ENCODE peak calls at places on chromosomes 11 and 22, in six cellular contexts. S is Peyer's patch, U is tibial nerve, H is K562, X is right lobe of liver, O is thyroid gland. N is an unnamed sample.

GRCh38 chr11:3956748-3957147 is 101.3 kb downstream of the STIM1 start:
- DNase-seq in S (no peak), U (no peak), H (no peak), X (no peak), O (no peak), N (no peak)

GRCh38 chr11:117072517-117073218 is 25.6 kb downstream of the SIK3 start:
- DNase-seq in S (no peak), U (no peak), H (peak; percentile 49), X (no peak), O (no peak), N (no peak)

GRCh38 chr11:86484164-86484794 is 109.6 kb downstream of the CCDC81 start:
- DNase-seq in S (no peak), U (peak; percentile 52), H (peak; percentile 66), X (no peak), O (no peak), N (no peak)

GRCh38 chr11:8834379-8834778 is 76.6 kb upstream of the AKIP1 start:
- DNase-seq in S (no peak), U (no peak), H (no peak), X (peak; percentile 9), O (no peak), N (no peak)

GRCh38 chr22:37647928-37648327 is 8.5 kb downstream of the SH3BP1 start:
- DNase-seq in S (no peak), U (no peak), H (no peak), X (no peak), O (no peak), N (peak; percentile 54)

GRCh38 chr22:31734512-31734911 is 15.4 kb downstream of the PRR14L start:
- DNase-seq in S (no peak), U (no peak), H (no peak), X (no peak), O (no peak), N (no peak)

GRCh38 chr11:130070109-130070828 is 575 bp downstream of the APLP2 start:
- DNase-seq in S (peak; percentile 44), U (no peak), H (peak; percentile 50), X (peak; percentile 62), O (peak; percentile 51), N (peak; percentile 60)

GRCh38 chr11:40388097-40388818 is 1071.2 kb downstream of the LRRC4C start:
- DNase-seq in S (no peak), U (no peak), H (no peak), X (no peak), O (no peak), N (no peak)

GRCh38 chr11:33700425-33701271 is at the start of gene C11orf91:
- DNase-seq in S (peak; percentile 96), U (peak; percentile 95), H (peak; percentile 95), X (peak; percentile 97), O (peak; percentile 94), N (peak; percentile 97)
- TF ChIP-seq POLR2A in S (peak; percentile 48), U (peak; percentile 70), H (no peak), X (peak; percentile 66), O (peak; percentile 59), N (no peak)

DNA sequence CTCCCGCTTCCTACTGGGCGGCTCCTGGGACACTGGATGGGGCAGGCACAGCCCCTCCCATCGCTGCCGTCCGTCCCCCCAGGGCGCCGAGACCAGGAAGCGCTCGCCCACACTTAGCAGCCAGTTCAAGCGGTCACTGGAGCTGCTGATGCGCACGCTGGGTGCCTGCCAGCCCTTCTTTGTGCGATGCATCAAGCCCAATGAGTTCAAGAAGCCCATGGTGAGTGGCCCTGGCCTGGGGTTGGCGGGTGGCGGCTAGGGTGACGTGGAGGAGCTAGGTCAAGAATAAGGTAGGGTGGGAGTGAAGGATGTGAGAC is 44.6 kb downstream of the MYO7A start:
- DNase-seq in S (no peak), U (no peak), H (no peak), X (no peak), O (peak; percentile 24), N (no peak)
- H3K4me1 ChIP-seq in S (no peaks in the 10 kb centered on the region), U (no peaks in the 10 kb centered on the region), H (peaks cover 6% of the 10 kb centered on the region), X (peaks cover 27% of the 10 kb centered on the region), O (no peaks in the 10 kb centered on the region), N (no peaks in the 10 kb centered on the region)

DNA sequence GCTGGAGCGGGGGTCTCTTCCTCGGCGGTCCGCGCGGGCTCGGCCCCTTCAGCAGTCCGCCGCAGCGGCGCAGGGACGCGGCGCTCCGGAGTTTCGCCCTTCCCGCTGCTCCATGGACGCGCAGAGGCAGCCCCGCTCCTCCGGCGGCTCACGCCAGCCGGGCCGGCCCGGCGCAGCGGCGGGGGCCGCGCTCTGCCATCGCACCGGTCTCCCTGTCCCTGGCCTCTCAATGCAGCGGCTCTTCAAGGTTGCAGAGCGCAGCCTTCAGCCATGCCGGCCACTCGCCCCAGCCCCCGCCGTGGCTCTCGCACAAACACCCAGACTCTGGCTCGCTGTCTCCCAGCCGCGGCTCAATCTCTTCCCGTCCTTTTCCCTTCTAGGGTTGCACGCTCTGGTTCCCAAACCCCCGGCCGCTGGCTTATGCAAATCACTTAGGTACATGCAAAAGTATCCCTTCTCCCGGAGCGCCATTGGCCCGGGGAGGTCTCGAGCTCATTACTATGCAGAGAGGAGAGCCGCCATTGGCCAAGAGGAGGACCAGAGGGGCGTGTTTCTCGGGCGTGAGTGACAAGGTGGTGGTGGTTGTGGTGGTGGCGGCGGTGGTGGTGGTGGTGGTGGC is at the start of gene LGR4:
- DNase-seq in S (peak; percentile 85), U (peak; percentile 89), H (peak; percentile 93), X (peak; percentile 99), O (peak; percentile 98), N (peak; percentile 95)
- TF ChIP-seq POLR2A in S (peak; percentile 96), U (peak; percentile 45), H (peak; percentile 52), X (peak; percentile 95), O (peak; percentile 97), N (peak; percentile 71)

DNA sequence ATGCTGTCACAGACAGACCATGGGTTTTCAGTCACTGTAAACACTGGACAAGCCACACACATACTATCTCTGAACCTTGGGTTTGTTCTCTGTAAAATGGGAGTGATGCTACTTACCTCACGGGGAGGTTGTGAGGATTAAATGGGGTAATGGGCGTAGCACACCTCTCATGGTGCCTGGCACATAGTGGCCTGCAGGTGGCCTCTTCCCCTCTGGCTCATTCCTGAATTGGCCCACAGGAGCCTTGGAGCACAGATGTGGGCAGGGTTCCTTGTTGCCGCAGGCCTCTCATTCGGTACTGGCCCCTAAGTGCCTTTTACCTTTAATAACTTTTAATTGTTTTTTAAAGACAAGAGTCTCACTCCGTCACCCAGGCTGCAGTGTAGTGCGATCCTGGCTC is 11.7 kb downstream of the MICAL2 start:
- DNase-seq in S (no peak), U (no peak), H (no peak), X (no peak), O (no peak), N (no peak)
- H3K4me1 ChIP-seq in S (peaks cover 2% of the 10 kb centered on the region), U (peaks cover 15% of the 10 kb centered on the region), H (peaks cover 77% of the 10 kb centered on the region), X (no peaks in the 10 kb centered on the region), O (no peaks in the 10 kb centered on the region), N (peaks cover 45% of the 10 kb centered on the region)

GRCh38 chr11:83156150-83156995 is 558 bp upstream of the PCF11 start:
- DNase-seq in S (peak; percentile 99), U (peak; percentile 98), H (peak; percentile 97), X (peak; percentile 99), O (peak; percentile 99), N (peak; percentile 99)
- TF ChIP-seq POLR2A in S (peak; percentile 80), U (peak; percentile 95), H (peak; percentile 49), X (peak; percentile 49), O (peak; percentile 64), N (no peak)

GRCh38 chr11:65573391-65574146 is 1.2 kb downstream of the FAM89B start:
- DNase-seq in S (no peak), U (no peak), H (no peak), X (peak; percentile 73), O (no peak), N (no peak)

GRCh38 chr11:65574963-65575567 is 788 bp upstream of the EHBP1L1 start:
- DNase-seq in S (peak; percentile 45), U (no peak), H (peak; percentile 88), X (no peak), O (no peak), N (peak; percentile 73)

GRCh38 chr11:65572356-65573043 is at the start of gene FAM89B:
- DNase-seq in S (peak; percentile 95), U (peak; percentile 94), H (peak; percentile 84), X (peak; percentile 93), O (peak; percentile 94), N (peak; percentile 93)

GRCh38 chr11:65575568-65576231 is at the start of gene EHBP1L1:
- DNase-seq in S (peak; percentile 80), U (no peak), H (peak; percentile 93), X (no peak), O (peak; percentile 46), N (peak; percentile 80)

GRCh38 chr11:65574147-65574962 is 1.5 kb upstream of the EHBP1L1 start:
- DNase-seq in S (peak; percentile 84), U (peak; percentile 76), H (peak; percentile 95), X (peak; percentile 90), O (peak; percentile 78), N (peak; percentile 89)
- H3K4me1 ChIP-seq in S (peaks cover 44% of the 10 kb centered on the region), U (peaks cover 71% of the 10 kb centered on the region), H (peaks cover 58% of the 10 kb centered on the region), X (peaks cover 49% of the 10 kb centered on the region), O (peaks cover 43% of the 10 kb centered on the region), N (peaks cover 66% of the 10 kb centered on the region)

GRCh38 chr11:114250993-114251796 is 45.0 kb upstream of the NNMT start:
- DNase-seq in S (no peak), U (peak; percentile 79), H (peak; percentile 69), X (no peak), O (no peak), N (no peak)
- TF ChIP-seq POLR2A in S (no peak), U (no peak), H (no peak), X (no peak), O (no peak), N (no peak)

GRCh38 chr22:48443680-48444079 is 1384.0 kb downstream of the BRD1 start:
- DNase-seq in S (no peak), U (no peak), H (no peak), X (no peak), O (no peak), N (no peak)
- H3K4me1 ChIP-seq in S (no peaks in the 10 kb centered on the region), U (no peaks in the 10 kb centered on the region), H (no peaks in the 10 kb centered on the region), X (no peaks in the 10 kb centered on the region), O (no peaks in the 10 kb centered on the region), N (no peaks in the 10 kb centered on the region)

GRCh38 chr11:75536786-75537629 is 11.3 kb upstream of the GDPD5 start:
- DNase-seq in S (peak; percentile 40), U (no peak), H (peak; percentile 54), X (no peak), O (no peak), N (no peak)
- TF ChIP-seq POLR2A in S (no peak), U (no peak), H (peak; percentile 35), X (no peak), O (no peak), N (no peak)

DNA sequence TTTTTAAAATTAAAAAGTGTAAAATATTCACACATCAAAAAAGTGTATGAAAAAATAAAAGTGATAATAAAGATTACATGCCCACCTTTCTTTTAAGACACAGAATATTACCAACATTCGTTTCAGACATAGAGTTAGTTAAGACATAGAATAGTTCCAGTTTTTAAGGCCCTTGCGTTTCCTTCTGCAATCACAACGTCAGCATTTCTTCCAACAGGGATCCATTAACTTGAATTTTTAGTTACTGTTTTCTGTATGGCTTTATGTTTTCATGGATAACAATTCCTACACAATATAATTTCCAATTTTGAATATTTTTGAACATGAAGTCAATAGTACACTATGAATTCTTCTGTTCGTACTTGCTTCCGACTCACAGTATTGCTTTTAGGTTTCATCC is 170.8 kb upstream of the C11orf87 start:
- DNase-seq in S (no peak), U (no peak), H (no peak), X (no peak), O (no peak), N (no peak)
- H3K4me1 ChIP-seq in S (no peaks in the 10 kb centered on the region), U (no peaks in the 10 kb centered on the region), H (no peaks in the 10 kb centered on the region), X (no peaks in the 10 kb centered on the region), O (no peaks in the 10 kb centered on the region), N (no peaks in the 10 kb centered on the region)

N was measured in stomach.